ENCODE peak calls at places on chromosomes 11 and 22, in seven cellular contexts. L, G, P, S, U, D and I are unnamed samples.
A peak's percentile ranks its signal among the peaks of the same experiment; 100 is the strongest.

GRCh38 chr11:67071420-67072284 is 15.0 kb downstream of the RHOD start:
- DNase-seq in D (peak; percentile 83), P (peak; percentile 71), U (no peak), L (peak; percentile 69), G (no peak), S (no peak), I (peak; percentile 73)

GRCh38 chr11:70732493-70733206 is 334.3 kb downstream of the CTTN start:
- DNase-seq in L (no peak), P (no peak), D (no peak), U (no peak), G (no peak), S (no peak), I (no peak)

GRCh38 chr22:30575859-30576258 is 1.4 kb upstream of the GAL3ST1 start:
- DNase-seq in L (no peak), U (no peak), G (no peak), P (no peak), S (no peak), D (peak; percentile 13), I (no peak)

GRCh38 chr22:38759005-38759404 is 3.2 kb upstream of the SUN2 start:
- DNase-seq in D (no peak), U (no peak), L (no peak), P (no peak), G (no peak), S (no peak), I (no peak)

GRCh38 chr11:90614318-90614717 is 391.5 kb upstream of the CHORDC1 start:
- DNase-seq in G (no peak), U (no peak), L (no peak), P (no peak), D (no peak), S (no peak), I (no peak)

GRCh38 chr11:129973068-129973467 is 29.6 kb downstream of the PRDM10 start:
- DNase-seq in S (no peak), G (no peak), D (no peak), U (no peak), P (no peak), L (no peak), I (no peak)

GRCh38 chr11:116373107-116373506 is 399.7 kb downstream of the BUD13 start:
- DNase-seq in U (no peak), S (no peak), D (no peak), G (no peak), L (no peak), P (no peak), I (no peak)

GRCh38 chr11:44842219-44842618 is 108.5 kb downstream of the TP53I11 start:
- DNase-seq in D (peak; percentile 43), P (no peak), L (no peak), S (peak; percentile 78), G (peak; percentile 75), U (peak; percentile 32), I (no peak)

GRCh38 chr11:26730711-26731460 is 9.0 kb upstream of the SLC5A12 start:
- DNase-seq in G (no peak), D (peak; percentile 10), P (no peak), U (no peak), S (no peak), L (no peak), I (peak; percentile 3)

GRCh38 chr11:73286240-73286810 is 14.2 kb downstream of the P2RY6 start:
- DNase-seq in S (no peak), G (no peak), L (no peak), U (no peak), D (no peak), P (no peak), I (no peak)
- TF ChIP-seq CTCF in S (no peak), G (no peak), L (no peak), U (no peak), D (no peak), P (no peak), I (no peak)

DNA sequence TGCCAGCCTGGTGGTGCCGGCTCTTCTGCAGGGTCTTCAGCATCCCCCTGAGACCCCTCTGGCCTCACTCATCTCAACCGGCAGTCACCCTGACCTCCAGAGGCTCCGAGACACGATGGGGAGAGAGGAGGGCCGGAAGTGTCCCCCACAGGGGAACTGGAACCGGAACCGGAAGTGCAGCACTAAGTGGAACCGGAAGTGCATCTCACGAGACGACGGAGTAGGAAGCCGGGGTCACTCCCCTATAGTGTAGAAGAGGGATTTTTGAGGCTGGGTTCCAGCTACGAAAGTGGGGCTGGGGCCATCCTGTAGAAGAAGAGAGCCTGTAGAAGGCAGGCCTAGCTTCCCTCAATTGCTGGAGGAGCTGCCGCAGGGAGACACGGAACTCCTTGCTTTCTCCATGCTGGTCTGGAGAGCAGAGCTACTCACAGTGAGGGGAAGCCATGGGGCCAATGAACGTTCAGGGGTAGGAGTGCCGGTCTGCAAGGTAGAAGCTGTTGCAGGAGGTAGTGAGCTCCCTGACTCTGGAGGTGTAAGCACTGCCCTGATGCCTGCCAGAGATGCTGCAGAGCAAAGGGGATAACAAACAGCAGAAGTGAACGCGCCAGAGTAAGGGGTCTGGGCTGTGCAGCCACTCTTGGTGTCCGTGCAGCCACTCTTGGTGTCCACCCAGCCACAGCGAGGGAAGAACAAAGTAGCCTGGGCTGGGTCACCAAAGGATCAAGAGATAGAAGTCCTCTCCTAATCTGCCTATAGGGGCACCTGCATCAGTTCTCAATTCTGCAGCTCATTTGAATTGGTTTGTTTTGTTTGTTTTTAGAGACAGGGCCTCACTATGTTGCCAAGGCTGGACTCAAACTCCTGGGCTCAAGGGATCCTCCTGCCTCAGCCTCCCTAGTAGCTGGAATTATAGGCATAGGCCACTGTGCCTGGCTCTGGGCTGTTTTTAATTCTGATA is 21.9 kb downstream of the SCUBE1 start:
- DNase-seq in G (no peak), P (no peak), S (no peak), L (no peak), D (no peak), U (no peak), I (no peak)
- H3K4me3 ChIP-seq in G (no peak overlapping the region), P (no peak overlapping the region), S (no peak overlapping the region), L (no peak overlapping the region), D (no peak overlapping the region), U (no peak overlapping the region), I (no peak overlapping the region)

GRCh38 chr11:101390539-101390938 is 193.3 kb downstream of the TRPC6 start:
- DNase-seq in G (no peak), P (peak; percentile 3), S (no peak), D (peak; percentile 12), L (no peak), U (no peak), I (peak; percentile 15)
- TF ChIP-seq CTCF in G (peak; percentile 29), P (peak; percentile 22), S (peak; percentile 31), D (peak; percentile 15), L (no peak), U (no peak), I (peak; percentile 29)

GRCh38 chr11:1750481-1750839 is at the start of gene IFITM10:
- DNase-seq in D (peak; percentile 47), L (no peak), U (no peak), P (no peak), S (no peak), G (no peak), I (peak; percentile 27)
- H3K4me3 ChIP-seq in D (peak within 1 kb of the TSS; percentile 47), L (no peak within 1 kb of the TSS), U (no peak within 1 kb of the TSS), P (no peak within 1 kb of the TSS), S (peak within 1 kb of the TSS; percentile 21), G (no peak within 1 kb of the TSS), I (peak within 1 kb of the TSS; percentile 83)